ENCODE peak calls at places on chromosomes 6 and 20, in seven cellular contexts. Z, Q, K, A, H, C and R are unnamed samples.

GRCh38 chr20:1440024-1440423 is 26.6 kb downstream of the NSFL1C start:
- DNase-seq in A (no peak), C (no peak), K (peak), H (no peak), Z (no peak), Q (no peak), R (no peak)

GRCh38 chr6:126180585-126180984 is 159.3 kb upstream of the CENPW start:
- DNase-seq in C (peak), H (no peak), Q (peak), K (peak), Z (no peak), A (peak), R (peak)

GRCh38 chr6:139181236-139181635 is 46.4 kb downstream of the HECA start:
- DNase-seq in H (no peak), Z (no peak), K (no peak), Q (no peak), C (no peak), A (no peak), R (no peak)

GRCh38 chr20:57210911-57211280 is 55.5 kb downstream of the BMP7 start:
- DNase-seq in Q (no peak), C (no peak), A (no peak), K (no peak), H (no peak), Z (no peak), R (no peak)

GRCh38 chr6:79868098-79868722 is 79.1 kb downstream of the ELOVL4 start:
- DNase-seq in A (peak), H (no peak), K (peak), C (peak), Z (peak), Q (peak), R (peak)

GRCh38 chr6:163986313-163986712 is 571.8 kb downstream of the QKI start:
- DNase-seq in C (peak), H (no peak), K (peak), Q (no peak), Z (no peak), A (peak), R (no peak)

GRCh38 chr6:7260291-7261029 is 52.5 kb downstream of the SSR1 start:
- DNase-seq in C (no peak), K (no peak), Q (no peak), Z (no peak), H (no peak), A (no peak), R (no peak)

GRCh38 chr6:158707826-158708225 is 58.0 kb downstream of the SYTL3 start:
- DNase-seq in Z (no peak), K (no peak), Q (peak), H (peak), A (peak), C (no peak), R (peak)

GRCh38 chr20:47818466-47818865 is 33.2 kb upstream of the SULF2 start:
- DNase-seq in Z (no peak), C (no peak), Q (no peak), H (no peak), K (no peak), A (no peak), R (no peak)

GRCh38 chr6:15897063-15897934 is 231.6 kb upstream of the MYLIP start:
- DNase-seq in C (peak), H (no peak), K (peak), Z (no peak), A (peak), Q (no peak), R (peak)

GRCh38 chr20:31842471-31843157 is 2.8 kb downstream of the FOXS1 start:
- DNase-seq in H (no peak), A (peak), Z (no peak), K (peak), Q (peak), C (peak), R (peak)

GRCh38 chr6:165987483-165988305 is 180.0 kb downstream of the TBXT start:
- DNase-seq in Q (peak), H (no peak), Z (peak), K (peak), A (peak), C (peak), R (peak)

GRCh38 chr6:169058634-169059033 is 195.0 kb downstream of the THBS2 start:
- DNase-seq in K (no peak), H (no peak), C (no peak), A (no peak), Z (no peak), Q (no peak), R (no peak)

GRCh38 chr6:85483041-85483700 is 33.3 kb downstream of the NT5E start:
- DNase-seq in K (peak), C (peak), H (peak), Z (peak), Q (no peak), A (peak), R (peak)

GRCh38 chr6:91637217-91637616 is 1050.3 kb upstream of the MAP3K7 start:
- DNase-seq in C (no peak), K (no peak), Q (no peak), H (no peak), A (no peak), Z (no peak), R (no peak)

GRCh38 chr20:4490045-4490444 is 231.7 kb upstream of the PRND start:
- DNase-seq in Q (no peak), C (no peak), A (no peak), H (no peak), Z (no peak), K (no peak), R (no peak)

GRCh38 chr20:38200646-38201045 is 35.6 kb upstream of the TGM2 start:
- DNase-seq in K (no peak), H (no peak), Q (no peak), Z (no peak), C (no peak), A (no peak), R (no peak)

GRCh38 chr20:49957487-49957938 is 21.3 kb downstream of the RNF114 start:
- DNase-seq in H (no peak), K (no peak), Q (no peak), A (no peak), C (no peak), Z (no peak), R (no peak)

GRCh38 chr20:54364365-54364764 is 111.0 kb upstream of the DOK5 start:
- DNase-seq in A (no peak), K (no peak), Q (no peak), C (no peak), Z (no peak), H (no peak), R (no peak)

GRCh38 chr6:116229287-116229913 is 24.5 kb downstream of the TSPYL4 start:
- DNase-seq in A (peak), K (peak), Z (peak), Q (peak), C (peak), H (no peak), R (peak)

GRCh38 chr6:48315051-48315719 is 204.2 kb upstream of the PTCHD4 start:
- DNase-seq in K (no peak), H (no peak), C (no peak), A (no peak), Q (no peak), Z (no peak), R (no peak)

GRCh38 chr20:25025091-25025861 is 32.7 kb downstream of the ACSS1 start:
- DNase-seq in Q (no peak), A (no peak), C (no peak), K (no peak), Z (no peak), H (no peak), R (no peak)

GRCh38 chr6:104484191-104484590 is 375.5 kb downstream of the HACE1 start:
- DNase-seq in C (no peak), Q (no peak), Z (no peak), K (no peak), A (no peak), H (no peak), R (no peak)

GRCh38 chr6:130537447-130537846 is 171.6 kb downstream of the TMEM200A start:
- DNase-seq in K (no peak), C (no peak), A (no peak), Q (no peak), H (no peak), Z (no peak), R (no peak)

GRCh38 chr6:43149260-43149659 is 21.8 kb upstream of the SRF start:
- DNase-seq in H (no peak), A (peak), Q (no peak), Z (no peak), C (no peak), K (peak), R (no peak)

GRCh38 chr6:15996030-15996429 is 132.9 kb upstream of the MYLIP start:
- DNase-seq in C (peak), H (no peak), Q (no peak), Z (no peak), K (no peak), A (no peak), R (peak)

GRCh38 chr6:150844371-150844770 is 21.1 kb upstream of the MTHFD1L start:
- DNase-seq in Z (no peak), Q (no peak), C (no peak), A (no peak), H (no peak), K (no peak), R (no peak)

GRCh38 chr20:33532753-33533459 is 43.0 kb downstream of the CBFA2T2 start:
- DNase-seq in H (no peak), K (peak), C (peak), A (no peak), Z (no peak), Q (no peak), R (peak)

GRCh38 chr6:4727671-4728435 is 48.4 kb upstream of the CDYL start:
- DNase-seq in Z (peak), Q (no peak), C (peak), H (no peak), A (peak), K (no peak), R (peak)

GRCh38 chr6:68760941-68761676 is 126.0 kb downstream of the ADGRB3 start:
- DNase-seq in C (no peak), K (no peak), A (no peak), Z (peak), Q (no peak), H (no peak), R (no peak)

GRCh38 chr6:21121737-21122136 is 471.8 kb upstream of the SOX4 start:
- DNase-seq in Z (no peak), A (no peak), Q (no peak), H (no peak), C (no peak), K (no peak), R (no peak)

GRCh38 chr6:7542065-7542877 is 800 bp downstream of the DSP start:
- DNase-seq in C (no peak), A (no peak), Z (peak), Q (no peak), H (peak), K (no peak), R (no peak)

GRCh38 chr6:163776549-163777378 is 362.2 kb downstream of the QKI start:
- DNase-seq in K (no peak), H (no peak), C (no peak), Z (no peak), A (no peak), Q (no peak), R (no peak)

GRCh38 chr6:29747688-29748250 is 24.5 kb downstream of the HLA-F start:
- DNase-seq in Q (no peak), H (no peak), Z (no peak), A (no peak), C (no peak), K (no peak), R (no peak)

GRCh38 chr20:45330476-45330875 is 17.7 kb downstream of the SDC4 start:
- DNase-seq in C (no peak), Q (no peak), Z (no peak), A (no peak), H (no peak), K (no peak), R (no peak)

GRCh38 chr6:42978487-42978792 is 541 bp downstream of the PEX6 start:
- DNase-seq in C (no peak), Q (no peak), A (no peak), Z (no peak), K (no peak), H (peak), R (peak)

GRCh38 chr20:20548527-20549266 is 163.7 kb downstream of the RALGAPA2 start:
- DNase-seq in A (no peak), H (no peak), C (no peak), K (no peak), Q (no peak), Z (no peak), R (no peak)

GRCh38 chr20:43923322-43923721 is 8.7 kb downstream of the TOX2 start:
- DNase-seq in K (no peak), Q (no peak), C (no peak), A (no peak), H (no peak), Z (no peak), R (no peak)

GRCh38 chr20:57659789-57660509 is 39.7 kb upstream of the ZBP1 start:
- DNase-seq in A (no peak), K (no peak), H (peak), Q (no peak), Z (no peak), C (no peak), R (no peak)

GRCh38 chr20:48326868-48327267 is 500.9 kb downstream of the PREX1 start:
- DNase-seq in Z (no peak), K (no peak), H (no peak), C (no peak), Q (no peak), A (no peak), R (no peak)

GRCh38 chr6:33192105-33192646 is at the start of gene COL11A2:
- DNase-seq in C (no peak), A (no peak), Q (no peak), K (no peak), Z (peak), H (no peak), R (no peak)
- H3K4me3 ChIP-seq in C (no peak), A (peak), Q (peak), K (peak), Z (peak), H (peak), R (peak)

DNA sequence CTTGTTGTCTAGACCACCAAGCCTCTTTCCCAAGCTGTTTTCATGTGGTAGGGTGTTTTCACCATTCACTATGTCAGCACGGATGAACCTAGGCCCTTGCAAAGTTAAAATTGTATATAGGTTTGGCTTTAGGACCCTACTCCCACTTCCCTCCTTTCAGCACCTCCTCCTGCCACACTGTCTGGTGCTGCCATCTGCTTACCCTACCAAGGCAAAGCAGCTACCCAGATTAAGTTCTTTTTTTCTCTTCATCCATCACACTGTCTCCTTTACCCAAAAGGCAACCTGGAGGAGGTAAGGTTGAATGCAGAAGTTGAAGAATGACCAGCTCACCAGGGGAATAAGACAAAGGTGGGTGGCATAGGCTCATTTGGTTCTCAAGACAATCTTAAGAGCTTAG is 184.0 kb downstream of the CDC5L start:
- DNase-seq in A (no peak), Z (no peak), Q (no peak), C (no peak), H (no peak), K (no peak), R (no peak)
- TF ChIP-seq CTCF in A (no peak), Z (no peak), Q (no peak), C (no peak), H (no peak), K (no peak), R (no peak)

GRCh38 chr6:30914854-30915590 is 984 bp downstream of the VARS2 start:
- DNase-seq in Q (no peak), A (no peak), C (no peak), Z (peak), H (peak), K (no peak), R (no peak)

GRCh38 chr6:30915591-30915946 is 1.5 kb downstream of the VARS2 start:
- DNase-seq in A (peak), H (peak), Q (peak), Z (peak), C (peak), K (peak), R (peak)

GRCh38 chr6:30914076-30914853 is at the start of gene VARS2:
- DNase-seq in C (peak), K (peak), A (peak), Z (peak), H (peak), Q (peak), R (peak)

GRCh38 chr6:30912746-30913520 is 1.1 kb upstream of the VARS2 start:
- DNase-seq in H (peak), C (no peak), Q (no peak), Z (no peak), K (no peak), A (no peak), R (no peak)

DNA sequence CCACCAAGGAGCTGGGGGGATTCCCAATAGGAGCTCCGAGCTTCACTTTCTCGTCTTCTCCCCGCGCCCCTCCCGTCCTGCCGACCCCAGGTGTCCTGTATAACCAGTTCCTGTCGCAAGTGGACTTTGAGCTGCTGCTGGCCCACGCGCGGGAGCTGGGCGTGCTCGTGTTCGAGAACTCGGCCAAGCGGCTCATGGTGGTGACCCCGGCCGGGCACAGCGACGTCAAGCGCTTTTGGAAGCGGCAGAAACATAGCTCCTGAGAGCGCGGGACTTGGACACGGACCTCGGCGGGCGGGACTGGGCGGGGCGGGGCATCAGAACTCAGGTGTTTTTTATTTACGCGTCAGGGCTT is 340 bp upstream of the VARS2 start:
- DNase-seq in K (no peak), A (no peak), Z (peak), Q (no peak), H (no peak), C (no peak), R (no peak)
- H3K4me3 ChIP-seq in K (peak), A (peak), Z (peak), Q (peak), H (peak), C (peak), R (peak)

GRCh38 chr6:89032599-89032998 is 48.0 kb upstream of the PNRC1 start:
- DNase-seq in K (no peak), Z (no peak), Q (no peak), A (no peak), H (no peak), C (peak), R (peak)
- TF ChIP-seq CTCF in K (no peak), Z (peak), Q (no peak), A (no peak), H (no peak), C (peak), R (peak)

DNA sequence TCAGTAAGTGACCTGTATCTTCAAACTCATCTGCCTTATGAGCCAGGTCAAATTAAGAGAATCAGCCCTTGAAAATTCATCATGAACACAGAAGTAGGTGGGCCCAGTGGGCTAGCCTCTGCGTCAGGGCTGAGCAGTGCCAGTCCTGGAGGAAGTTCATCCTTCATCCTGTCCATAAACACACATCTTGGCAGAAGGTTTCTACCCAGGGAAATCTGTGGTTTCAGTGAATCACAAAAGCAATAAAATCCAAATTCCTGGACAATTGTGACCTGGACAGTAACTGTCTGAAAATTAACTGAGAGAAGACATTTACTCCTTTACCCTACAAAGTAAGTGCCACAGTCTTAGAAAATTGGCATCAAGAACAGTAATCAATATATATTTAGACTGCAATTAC is 72.4 kb downstream of the ATG5 start:
- DNase-seq in C (peak), K (peak), A (peak), Q (peak), Z (no peak), H (no peak), R (peak)
- H3K4me3 ChIP-seq in C (no peak), K (no peak), A (peak), Q (no peak), Z (no peak), H (no peak), R (no peak)

DNA sequence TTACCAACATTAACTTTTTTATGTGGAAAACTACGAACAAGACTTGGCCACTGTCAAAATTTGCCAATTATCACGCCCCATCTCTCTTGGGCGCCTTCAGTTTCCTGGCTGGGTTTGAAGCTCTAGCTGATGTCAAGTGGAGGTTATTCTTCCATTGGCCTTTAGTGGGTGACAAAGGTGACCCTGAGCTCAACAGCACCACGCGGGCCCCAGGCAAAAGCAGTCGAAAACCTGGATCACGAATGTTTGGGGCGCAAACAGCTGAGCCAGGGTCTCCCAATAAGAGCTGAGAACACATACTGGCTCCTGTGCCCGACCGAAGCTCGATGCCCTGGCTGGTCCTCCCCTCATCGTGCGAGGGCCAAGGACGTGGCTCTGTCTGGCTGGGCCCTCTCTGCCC is 26.8 kb downstream of the SLC17A9 start:
- DNase-seq in H (no peak), K (no peak), C (no peak), Z (no peak), Q (no peak), A (no peak), R (no peak)
- TF ChIP-seq CTCF in H (no peak), K (no peak), C (no peak), Z (no peak), Q (no peak), A (no peak), R (no peak)

GRCh38 chr6:25036461-25036860 is 100.7 kb upstream of the RIPOR2 start:
- DNase-seq in C (no peak), H (no peak), Q (no peak), K (no peak), Z (no peak), A (no peak), R (no peak)
- H3K4me3 ChIP-seq in C (no peak), H (no peak), Q (no peak), K (no peak), Z (no peak), A (no peak), R (no peak)